ENCODE peak calls at places on chromosomes 11 and 22, in nine cellular contexts. One of them, this sample, is unnamed.
A peak's percentile ranks its signal among the peaks of the same experiment; 100 is the strongest.

GRCh38 chr11:65492637-65493366 is 6.0 kb upstream of the MALAT1 start:
- DNase-seq in MM.1S: no peak
- DNase-seq in endothelial cell: no peak
- DNase-seq in bronchial epithelial cell: peak; percentile 89
- DNase-seq in left ventricle myocardium inferior: peak; percentile 89
- DNase-seq in nephron progenitor cell: no peak
- DNase-seq in A549: peak; percentile 91
- DNase-seq in tibial nerve: peak; percentile 86
- DNase-seq in SK-N-SH: no peak
- DNase-seq in this sample: no peak

GRCh38 chr11:27718853-27719574 is 18.8 kb upstream of the BDNF start:
- DNase-seq in MM.1S: no peak
- DNase-seq in endothelial cell: peak; percentile 70
- DNase-seq in bronchial epithelial cell: no peak
- DNase-seq in left ventricle myocardium inferior: peak; percentile 22
- DNase-seq in nephron progenitor cell: peak; percentile 76
- DNase-seq in A549: peak; percentile 64
- DNase-seq in tibial nerve: no peak
- DNase-seq in SK-N-SH: peak; percentile 79
- DNase-seq in this sample: peak; percentile 43

GRCh38 chr11:120130176-120130980 is 7.5 kb downstream of the TRIM29 start:
- DNase-seq in MM.1S: no peak
- DNase-seq in endothelial cell: no peak
- DNase-seq in bronchial epithelial cell: no peak
- DNase-seq in left ventricle myocardium inferior: peak; percentile 2
- DNase-seq in nephron progenitor cell: no peak
- DNase-seq in A549: no peak
- DNase-seq in tibial nerve: peak; percentile 11
- DNase-seq in SK-N-SH: no peak
- DNase-seq in this sample: no peak

GRCh38 chr22:42184852-42185251 is 54.2 kb upstream of the CYP2D6 start:
- DNase-seq in MM.1S: no peak
- DNase-seq in endothelial cell: no peak
- DNase-seq in bronchial epithelial cell: no peak
- DNase-seq in left ventricle myocardium inferior: no peak
- DNase-seq in nephron progenitor cell: no peak
- DNase-seq in A549: no peak
- DNase-seq in tibial nerve: no peak
- DNase-seq in SK-N-SH: no peak
- DNase-seq in this sample: no peak

GRCh38 chr22:37282385-37282677 is at the start of gene CYTH4:
- DNase-seq in MM.1S: no peak
- DNase-seq in endothelial cell: no peak
- DNase-seq in bronchial epithelial cell: peak; percentile 69
- DNase-seq in left ventricle myocardium inferior: peak; percentile 64
- DNase-seq in nephron progenitor cell: no peak
- DNase-seq in A549: no peak
- DNase-seq in tibial nerve: no peak
- DNase-seq in SK-N-SH: no peak
- DNase-seq in this sample: peak; percentile 70

GRCh38 chr11:47858169-47858543 is 10.0 kb upstream of the NUP160 start:
- DNase-seq in MM.1S: no peak
- DNase-seq in endothelial cell: no peak
- DNase-seq in bronchial epithelial cell: peak; percentile 38
- DNase-seq in left ventricle myocardium inferior: no peak
- DNase-seq in nephron progenitor cell: no peak
- DNase-seq in A549: peak; percentile 97
- DNase-seq in tibial nerve: no peak
- DNase-seq in SK-N-SH: no peak
- DNase-seq in this sample: no peak

GRCh38 chr11:63671322-63672155 is at the start of gene ATL3:
- DNase-seq in MM.1S: peak; percentile 96
- DNase-seq in endothelial cell: peak; percentile 94
- DNase-seq in bronchial epithelial cell: peak; percentile 87
- DNase-seq in left ventricle myocardium inferior: peak; percentile 98
- DNase-seq in nephron progenitor cell: peak; percentile 92
- DNase-seq in A549: peak; percentile 99
- DNase-seq in tibial nerve: peak; percentile 98
- DNase-seq in SK-N-SH: peak; percentile 97
- DNase-seq in this sample: peak; percentile 96

GRCh38 chr11:45993438-45994064 is 71.1 kb downstream of the LARGE2 start:
- DNase-seq in MM.1S: no peak
- DNase-seq in endothelial cell: no peak
- DNase-seq in bronchial epithelial cell: no peak
- DNase-seq in left ventricle myocardium inferior: peak; percentile 75
- DNase-seq in nephron progenitor cell: no peak
- DNase-seq in A549: no peak
- DNase-seq in tibial nerve: no peak
- DNase-seq in SK-N-SH: no peak
- DNase-seq in this sample: no peak

GRCh38 chr11:65903068-65903481 is 2.9 kb upstream of the FOSL1 start:
- DNase-seq in MM.1S: no peak
- DNase-seq in endothelial cell: no peak
- DNase-seq in bronchial epithelial cell: peak; percentile 71
- DNase-seq in left ventricle myocardium inferior: no peak
- DNase-seq in nephron progenitor cell: no peak
- DNase-seq in A549: peak; percentile 90
- DNase-seq in tibial nerve: no peak
- DNase-seq in SK-N-SH: no peak
- DNase-seq in this sample: peak; percentile 85

GRCh38 chr11:10488121-10488580 is 33.1 kb downstream of the AMPD3 start:
- DNase-seq in MM.1S: peak; percentile 37
- DNase-seq in endothelial cell: no peak
- DNase-seq in bronchial epithelial cell: peak; percentile 97
- DNase-seq in left ventricle myocardium inferior: no peak
- DNase-seq in nephron progenitor cell: no peak
- DNase-seq in A549: peak; percentile 18
- DNase-seq in tibial nerve: no peak
- DNase-seq in SK-N-SH: no peak
- DNase-seq in this sample: peak; percentile 64

GRCh38 chr11:12239396-12240298 is 129.3 kb downstream of the MICAL2 start:
- DNase-seq in MM.1S: peak; percentile 65
- DNase-seq in endothelial cell: no peak
- DNase-seq in bronchial epithelial cell: peak; percentile 53
- DNase-seq in left ventricle myocardium inferior: no peak
- DNase-seq in nephron progenitor cell: no peak
- DNase-seq in A549: no peak
- DNase-seq in tibial nerve: no peak
- DNase-seq in SK-N-SH: no peak
- DNase-seq in this sample: no peak

GRCh38 chr22:35783943-35784614 is 66.4 kb downstream of the APOL5 start:
- DNase-seq in MM.1S: no peak
- DNase-seq in endothelial cell: no peak
- DNase-seq in bronchial epithelial cell: peak; percentile 72
- DNase-seq in left ventricle myocardium inferior: no peak
- DNase-seq in nephron progenitor cell: no peak
- DNase-seq in A549: peak; percentile 73
- DNase-seq in tibial nerve: no peak
- DNase-seq in SK-N-SH: no peak
- DNase-seq in this sample: no peak

GRCh38 chr11:62922653-62923371 is 1.6 kb upstream of the CHRM1 start:
- DNase-seq in MM.1S: no peak
- DNase-seq in endothelial cell: peak; percentile 54
- DNase-seq in bronchial epithelial cell: no peak
- DNase-seq in left ventricle myocardium inferior: no peak
- DNase-seq in nephron progenitor cell: no peak
- DNase-seq in A549: peak; percentile 59
- DNase-seq in tibial nerve: no peak
- DNase-seq in SK-N-SH: no peak
- DNase-seq in this sample: no peak

GRCh38 chr11:11444800-11445126 is 91.7 kb upstream of the CSNK2A3 start:
- DNase-seq in MM.1S: no peak
- DNase-seq in endothelial cell: no peak
- DNase-seq in bronchial epithelial cell: no peak
- DNase-seq in left ventricle myocardium inferior: no peak
- DNase-seq in nephron progenitor cell: no peak
- DNase-seq in A549: no peak
- DNase-seq in tibial nerve: no peak
- DNase-seq in SK-N-SH: peak; percentile 23
- DNase-seq in this sample: no peak

GRCh38 chr11:2559527-2560311 is 114.9 kb downstream of the KCNQ1 start:
- DNase-seq in MM.1S: no peak
- DNase-seq in endothelial cell: no peak
- DNase-seq in bronchial epithelial cell: no peak
- DNase-seq in left ventricle myocardium inferior: peak; percentile 11
- DNase-seq in nephron progenitor cell: no peak
- DNase-seq in A549: no peak
- DNase-seq in tibial nerve: peak; percentile 9
- DNase-seq in SK-N-SH: no peak
- DNase-seq in this sample: no peak

GRCh38 chr22:33785283-33785991 is 134.8 kb downstream of the LARGE1 start:
- DNase-seq in MM.1S: peak; percentile 35
- DNase-seq in endothelial cell: no peak
- DNase-seq in bronchial epithelial cell: peak; percentile 93
- DNase-seq in left ventricle myocardium inferior: no peak
- DNase-seq in nephron progenitor cell: no peak
- DNase-seq in A549: no peak
- DNase-seq in tibial nerve: no peak
- DNase-seq in SK-N-SH: peak; percentile 19
- DNase-seq in this sample: no peak

DNA sequence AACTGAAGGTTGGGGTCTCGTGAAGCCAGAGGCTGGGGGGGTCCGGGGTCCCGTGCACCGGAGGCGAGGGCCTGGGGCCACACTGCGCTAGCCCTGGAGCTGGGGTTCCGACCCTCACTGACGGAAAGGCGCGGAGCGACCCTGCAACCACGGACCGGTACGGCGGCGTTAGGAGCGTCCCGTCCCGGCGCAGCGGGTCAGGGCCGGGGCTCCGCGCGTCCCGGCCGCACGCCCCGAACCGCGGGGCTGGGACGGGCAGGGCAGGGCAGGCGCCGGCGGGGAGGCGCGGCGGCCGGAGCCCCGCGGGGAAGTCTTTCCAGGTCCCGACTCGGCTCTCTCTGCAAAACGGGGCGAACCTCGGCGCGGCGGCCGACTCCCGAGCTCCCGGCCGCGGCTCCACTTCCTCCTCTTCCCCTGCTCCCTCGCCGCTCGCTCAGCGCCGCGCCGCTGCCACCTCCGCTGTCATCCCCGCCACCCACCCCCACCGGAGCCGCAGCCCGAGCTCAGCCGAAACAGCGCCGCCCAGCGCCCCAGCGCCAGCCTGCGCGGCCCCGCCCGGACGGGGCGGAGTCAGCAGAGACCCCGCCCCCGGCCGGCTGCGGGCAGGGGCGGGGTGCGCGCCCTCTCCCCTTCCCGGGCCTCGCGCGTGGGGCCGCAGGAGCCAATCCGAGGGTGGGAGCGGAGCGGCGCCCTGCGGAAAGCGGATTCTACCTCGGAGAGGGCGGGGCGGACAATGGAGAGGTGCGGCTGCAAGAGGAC is at the start of gene GDPD5:
- DNase-seq in MM.1S: peak; percentile 72
- DNase-seq in endothelial cell: peak; percentile 94
- DNase-seq in bronchial epithelial cell: peak; percentile 55
- DNase-seq in left ventricle myocardium inferior: peak; percentile 79
- DNase-seq in nephron progenitor cell: peak; percentile 86
- DNase-seq in A549: peak; percentile 76
- DNase-seq in tibial nerve: peak; percentile 60
- DNase-seq in SK-N-SH: peak; percentile 99
- DNase-seq in this sample: peak; percentile 84
- TF ChIP-seq CTCF in MM.1S: peak; percentile 37
- TF ChIP-seq CTCF in endothelial cell: peak; percentile 47
- TF ChIP-seq CTCF in bronchial epithelial cell: peak; percentile 60
- TF ChIP-seq CTCF in left ventricle myocardium inferior: peak; percentile 66
- TF ChIP-seq CTCF in nephron progenitor cell: no peak
- TF ChIP-seq CTCF in A549: peak; percentile 83
- TF ChIP-seq CTCF in tibial nerve: peak; percentile 84
- TF ChIP-seq CTCF in SK-N-SH: peak; percentile 53
- TF ChIP-seq CTCF in this sample: peak; percentile 34

DNA sequence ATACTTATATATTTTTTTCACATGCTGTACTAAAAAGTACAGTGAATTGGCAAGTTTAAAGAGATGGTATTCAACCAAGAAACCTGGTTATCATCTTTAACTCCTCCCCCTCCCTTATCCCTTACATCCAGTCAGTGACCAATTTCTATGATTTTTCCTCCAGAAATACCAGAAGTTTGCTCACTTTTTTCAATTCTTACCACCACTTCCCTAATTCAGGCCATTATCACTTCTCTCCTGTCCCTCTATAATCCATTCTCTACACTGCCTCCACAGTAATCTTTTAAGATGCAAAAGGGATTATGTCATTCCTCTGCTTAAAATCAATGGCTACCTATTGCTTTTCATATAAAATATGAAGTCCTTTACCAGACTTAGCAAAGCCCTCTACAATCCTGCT is 62.8 kb downstream of the CEP57 start:
- DNase-seq in MM.1S: no peak
- DNase-seq in endothelial cell: no peak
- DNase-seq in bronchial epithelial cell: no peak
- DNase-seq in left ventricle myocardium inferior: no peak
- DNase-seq in nephron progenitor cell: no peak
- DNase-seq in A549: no peak
- DNase-seq in tibial nerve: no peak
- DNase-seq in SK-N-SH: no peak
- DNase-seq in this sample: no peak
- TF ChIP-seq CTCF in MM.1S: no peak
- TF ChIP-seq CTCF in endothelial cell: no peak
- TF ChIP-seq CTCF in bronchial epithelial cell: no peak
- TF ChIP-seq CTCF in left ventricle myocardium inferior: no peak
- TF ChIP-seq CTCF in nephron progenitor cell: no peak
- TF ChIP-seq CTCF in A549: no peak
- TF ChIP-seq CTCF in tibial nerve: no peak
- TF ChIP-seq CTCF in SK-N-SH: no peak
- TF ChIP-seq CTCF in this sample: no peak

GRCh38 chr11:113314389-113315301 is at the start of gene TTC12:
- DNase-seq in MM.1S: peak; percentile 92
- DNase-seq in endothelial cell: peak; percentile 97
- DNase-seq in bronchial epithelial cell: peak; percentile 71
- DNase-seq in left ventricle myocardium inferior: peak; percentile 95
- DNase-seq in nephron progenitor cell: peak; percentile 97
- DNase-seq in A549: peak; percentile 84
- DNase-seq in tibial nerve: peak; percentile 89
- DNase-seq in SK-N-SH: peak; percentile 97
- DNase-seq in this sample: peak; percentile 93
- TF ChIP-seq CTCF in MM.1S: no peak
- TF ChIP-seq CTCF in endothelial cell: no peak
- TF ChIP-seq CTCF in bronchial epithelial cell: no peak
- TF ChIP-seq CTCF in left ventricle myocardium inferior: no peak
- TF ChIP-seq CTCF in nephron progenitor cell: no peak
- TF ChIP-seq CTCF in A549: no peak
- TF ChIP-seq CTCF in tibial nerve: no peak
- TF ChIP-seq CTCF in SK-N-SH: no peak
- TF ChIP-seq CTCF in this sample: no peak

DNA sequence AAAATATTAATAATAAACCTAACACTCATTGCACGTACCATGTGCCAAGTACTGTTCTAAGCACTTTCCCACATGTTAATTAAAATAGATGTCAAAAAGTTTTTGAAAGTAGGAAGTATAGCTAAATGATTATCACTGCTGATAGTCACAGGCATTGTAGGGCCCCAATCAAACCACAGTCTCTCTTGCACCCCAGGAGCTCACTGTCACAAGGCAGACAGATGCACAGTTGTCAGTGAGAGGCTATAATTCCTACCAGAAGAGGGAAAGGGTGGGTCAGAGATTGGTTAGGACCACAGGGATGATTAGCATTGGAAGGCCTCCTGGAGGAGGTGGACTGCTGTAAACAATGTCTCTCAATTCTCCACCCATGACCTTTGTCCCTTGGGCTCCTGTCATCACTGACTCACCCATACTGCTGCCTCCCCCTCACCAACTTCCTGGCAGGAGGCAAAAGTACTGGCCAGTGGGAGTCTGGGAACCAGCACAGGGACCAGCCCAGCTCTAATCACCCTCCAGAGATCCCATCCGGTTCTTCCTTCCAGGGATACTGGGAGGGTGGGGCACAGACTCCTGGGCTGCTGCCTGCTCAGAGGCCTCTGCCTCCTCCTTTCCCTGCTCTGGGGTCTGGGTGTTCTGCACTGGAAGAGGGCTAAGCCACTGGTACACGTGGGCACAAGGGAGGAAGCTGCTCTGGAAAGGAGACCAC is 1.1 kb upstream of the POLD4 start:
- DNase-seq in MM.1S: no peak
- DNase-seq in endothelial cell: no peak
- DNase-seq in bronchial epithelial cell: peak; percentile 95
- DNase-seq in left ventricle myocardium inferior: peak; percentile 60
- DNase-seq in nephron progenitor cell: peak; percentile 39
- DNase-seq in A549: peak; percentile 98
- DNase-seq in tibial nerve: no peak
- DNase-seq in SK-N-SH: no peak
- DNase-seq in this sample: peak; percentile 87
- TF ChIP-seq CTCF in MM.1S: no peak
- TF ChIP-seq CTCF in endothelial cell: no peak
- TF ChIP-seq CTCF in bronchial epithelial cell: no peak
- TF ChIP-seq CTCF in left ventricle myocardium inferior: peak; percentile 19
- TF ChIP-seq CTCF in nephron progenitor cell: no peak
- TF ChIP-seq CTCF in A549: no peak
- TF ChIP-seq CTCF in tibial nerve: peak; percentile 6
- TF ChIP-seq CTCF in SK-N-SH: peak; percentile 21
- TF ChIP-seq CTCF in this sample: no peak